ENCODE peak calls at places on chromosomes 7 and 10, in five cellular contexts. Y is thyroid gland, H is OCI-M1, F is cardiac muscle cell, W is fibroblast of villous mesenchyme. Q is an unnamed sample.

GRCh38 chr7:5248201-5248885 is 34.4 kb upstream of the SLC29A4 start:
- DNase-seq in W (peak; percentile 60), F (peak; percentile 79), H (no peak), Y (no peak), Q (no peak)

GRCh38 chr10:13346912-13347234 is 1.2 kb downstream of the SEPHS1 start:
- DNase-seq in Y (peak; percentile 21), H (no peak), W (peak; percentile 3), F (peak; percentile 2), Q (no peak)

GRCh38 chr10:63603709-63604445 is 82.7 kb downstream of the REEP3 start:
- DNase-seq in Y (no peak), F (no peak), W (peak; percentile 89), H (no peak), Q (no peak)

GRCh38 chr10:74927701-74928100 is 101.3 kb downstream of the KAT6B start:
- DNase-seq in H (no peak), Y (no peak), W (no peak), F (no peak), Q (no peak)

GRCh38 chr10:12250181-12250580 is 54.2 kb downstream of the CDC123 start:
- DNase-seq in F (no peak), W (no peak), H (no peak), Y (no peak), Q (no peak)

GRCh38 chr10:32995751-32996150 is 37.7 kb upstream of the ITGB1 start:
- DNase-seq in W (no peak), F (no peak), Y (no peak), H (no peak), Q (no peak)

GRCh38 chr7:157402388-157402703 is 65.5 kb downstream of the DNAJB6 start:
- DNase-seq in F (no peak), Y (no peak), H (no peak), W (no peak), Q (no peak)

GRCh38 chr10:58952747-58953466 is 223.5 kb upstream of the PHYHIPL start:
- DNase-seq in W (peak; percentile 51), F (peak; percentile 69), Y (peak; percentile 43), H (peak; percentile 71), Q (peak; percentile 71)

GRCh38 chr7:130910949-130911944 is 177.2 kb upstream of the KLF14 start:
- DNase-seq in F (peak; percentile 64), W (peak; percentile 73), H (no peak), Y (no peak), Q (peak; percentile 71)

GRCh38 chr7:386385-386784 is 96.4 kb downstream of the FOXL3 start:
- DNase-seq in H (no peak), Y (no peak), W (no peak), F (no peak), Q (no peak)

GRCh38 chr7:139094596-139094995 is 14.9 kb downstream of the ZC3HAV1 start:
- DNase-seq in W (peak; percentile 52), Y (peak; percentile 47), F (no peak), H (no peak), Q (peak; percentile 60)

Q was measured in myocyte.